ENCODE peak calls at places on chromosomes 1 and 21, in nine cellular contexts. One of them, this sample, is unnamed.

GRCh38 chr1:58585166-58585565 is 8.1 kb upstream of the TACSTD2 start:
- DNase-seq in upper lobe of left lung: no peak
- DNase-seq in HepG2: no peak
- DNase-seq in tibial nerve: no peak
- DNase-seq in K562: no peak
- DNase-seq in suprapubic skin: no peak
- DNase-seq in stomach: no peak
- DNase-seq in sigmoid colon: no peak
- DNase-seq in A549: no peak
- DNase-seq in this sample: no peak

GRCh38 chr1:37556712-37557196 is at the start of gene DNALI1:
- DNase-seq in upper lobe of left lung: peak
- DNase-seq in HepG2: peak
- DNase-seq in tibial nerve: peak
- DNase-seq in K562: peak
- DNase-seq in suprapubic skin: peak
- DNase-seq in stomach: peak
- DNase-seq in sigmoid colon: peak
- DNase-seq in A549: peak
- DNase-seq in this sample: peak

GRCh38 chr1:151720974-151721787 is at the start of gene RIIAD1:
- DNase-seq in upper lobe of left lung: peak
- DNase-seq in HepG2: no peak
- DNase-seq in tibial nerve: peak
- DNase-seq in K562: peak
- DNase-seq in suprapubic skin: no peak
- DNase-seq in stomach: peak
- DNase-seq in sigmoid colon: no peak
- DNase-seq in A549: no peak
- DNase-seq in this sample: peak

GRCh38 chr1:61135286-61135685 is 52.9 kb downstream of the NFIA start:
- DNase-seq in upper lobe of left lung: no peak
- DNase-seq in HepG2: no peak
- DNase-seq in tibial nerve: no peak
- DNase-seq in K562: no peak
- DNase-seq in suprapubic skin: no peak
- DNase-seq in stomach: no peak
- DNase-seq in sigmoid colon: no peak
- DNase-seq in A549: no peak
- DNase-seq in this sample: no peak

GRCh38 chr1:214427871-214428277 is 123.5 kb downstream of the PTPN14 start:
- DNase-seq in upper lobe of left lung: no peak
- DNase-seq in HepG2: peak
- DNase-seq in tibial nerve: no peak
- DNase-seq in K562: no peak
- DNase-seq in suprapubic skin: no peak
- DNase-seq in stomach: peak
- DNase-seq in sigmoid colon: no peak
- DNase-seq in A549: peak
- DNase-seq in this sample: no peak

GRCh38 chr1:156725683-156726280 is 2.5 kb upstream of the METTL25B start:
- DNase-seq in upper lobe of left lung: peak
- DNase-seq in HepG2: peak
- DNase-seq in tibial nerve: peak
- DNase-seq in K562: peak
- DNase-seq in suprapubic skin: peak
- DNase-seq in stomach: peak
- DNase-seq in sigmoid colon: peak
- DNase-seq in A549: peak
- DNase-seq in this sample: peak

GRCh38 chr21:45543371-45543709 is 1.1 kb upstream of the SLC19A1 start:
- DNase-seq in upper lobe of left lung: peak
- DNase-seq in HepG2: no peak
- DNase-seq in tibial nerve: no peak
- DNase-seq in K562: no peak
- DNase-seq in suprapubic skin: peak
- DNase-seq in stomach: peak
- DNase-seq in sigmoid colon: peak
- DNase-seq in A549: no peak
- DNase-seq in this sample: peak

GRCh38 chr21:46661211-46661625 is 25.7 kb downstream of the PRMT2 start:
- DNase-seq in upper lobe of left lung: peak
- DNase-seq in HepG2: no peak
- DNase-seq in tibial nerve: peak
- DNase-seq in K562: no peak
- DNase-seq in suprapubic skin: no peak
- DNase-seq in stomach: peak
- DNase-seq in sigmoid colon: peak
- DNase-seq in A549: no peak
- DNase-seq in this sample: peak

GRCh38 chr1:191669629-191670028 is 488.6 kb upstream of the RGS18 start:
- DNase-seq in upper lobe of left lung: no peak
- DNase-seq in HepG2: no peak
- DNase-seq in tibial nerve: no peak
- DNase-seq in K562: no peak
- DNase-seq in suprapubic skin: no peak
- DNase-seq in stomach: no peak
- DNase-seq in sigmoid colon: no peak
- DNase-seq in A549: no peak
- DNase-seq in this sample: no peak

GRCh38 chr1:191674780-191675179 is 483.5 kb upstream of the RGS18 start:
- DNase-seq in upper lobe of left lung: no peak
- DNase-seq in HepG2: no peak
- DNase-seq in tibial nerve: no peak
- DNase-seq in K562: no peak
- DNase-seq in suprapubic skin: no peak
- DNase-seq in stomach: no peak
- DNase-seq in sigmoid colon: no peak
- DNase-seq in A549: no peak
- DNase-seq in this sample: no peak

GRCh38 chr1:191675991-191676783 is 482.1 kb upstream of the RGS18 start:
- DNase-seq in upper lobe of left lung: no peak
- DNase-seq in HepG2: no peak
- DNase-seq in tibial nerve: no peak
- DNase-seq in K562: no peak
- DNase-seq in suprapubic skin: no peak
- DNase-seq in stomach: no peak
- DNase-seq in sigmoid colon: no peak
- DNase-seq in A549: no peak
- DNase-seq in this sample: no peak

GRCh38 chr1:191668525-191668924 is 489.7 kb upstream of the RGS18 start:
- DNase-seq in upper lobe of left lung: no peak
- DNase-seq in HepG2: no peak
- DNase-seq in tibial nerve: no peak
- DNase-seq in K562: no peak
- DNase-seq in suprapubic skin: no peak
- DNase-seq in stomach: no peak
- DNase-seq in sigmoid colon: no peak
- DNase-seq in A549: no peak
- DNase-seq in this sample: no peak

DNA sequence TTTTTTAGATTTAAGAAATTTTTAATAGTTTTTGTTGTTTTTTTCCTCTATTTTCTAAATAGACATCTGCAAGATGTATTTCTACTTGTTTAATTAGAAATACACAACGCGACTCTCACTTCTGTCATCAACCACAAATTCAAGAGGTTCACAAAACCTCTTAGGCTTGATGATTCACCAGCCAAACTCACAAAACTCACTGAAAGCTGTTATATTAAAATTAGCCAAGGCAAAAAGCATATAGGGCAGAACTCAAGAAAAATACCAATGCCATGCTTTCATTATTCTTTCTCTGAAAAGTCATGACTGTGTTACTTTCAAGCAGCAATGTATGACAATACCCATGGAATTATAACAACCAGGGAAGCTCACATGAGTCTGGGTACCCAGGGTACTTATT is 487.0 kb upstream of the RGS18 start:
- DNase-seq in upper lobe of left lung: no peak
- DNase-seq in HepG2: no peak
- DNase-seq in tibial nerve: no peak
- DNase-seq in K562: no peak
- DNase-seq in suprapubic skin: no peak
- DNase-seq in stomach: no peak
- DNase-seq in sigmoid colon: no peak
- DNase-seq in A549: no peak
- DNase-seq in this sample: no peak
- TF ChIP-seq EP300 in upper lobe of left lung: no peak
- TF ChIP-seq EP300 in HepG2: no peak
- TF ChIP-seq EP300 in tibial nerve: no peak
- TF ChIP-seq EP300 in K562: no peak
- TF ChIP-seq EP300 in suprapubic skin: no peak
- TF ChIP-seq EP300 in stomach: no peak
- TF ChIP-seq EP300 in sigmoid colon: no peak
- TF ChIP-seq EP300 in A549: no peak
- TF ChIP-seq EP300 in this sample: no peak

GRCh38 chr1:165344198-165344597 is 12.3 kb downstream of the LMX1A start:
- DNase-seq in upper lobe of left lung: no peak
- DNase-seq in HepG2: no peak
- DNase-seq in tibial nerve: no peak
- DNase-seq in K562: no peak
- DNase-seq in suprapubic skin: no peak
- DNase-seq in stomach: no peak
- DNase-seq in sigmoid colon: no peak
- DNase-seq in A549: no peak
- DNase-seq in this sample: no peak

GRCh38 chr1:165350861-165351260 is 5.7 kb downstream of the LMX1A start:
- DNase-seq in upper lobe of left lung: no peak
- DNase-seq in HepG2: no peak
- DNase-seq in tibial nerve: no peak
- DNase-seq in K562: no peak
- DNase-seq in suprapubic skin: no peak
- DNase-seq in stomach: no peak
- DNase-seq in sigmoid colon: no peak
- DNase-seq in A549: no peak
- DNase-seq in this sample: no peak

GRCh38 chr1:165342588-165342987 is 13.9 kb downstream of the LMX1A start:
- DNase-seq in upper lobe of left lung: no peak
- DNase-seq in HepG2: no peak
- DNase-seq in tibial nerve: no peak
- DNase-seq in K562: no peak
- DNase-seq in suprapubic skin: no peak
- DNase-seq in stomach: no peak
- DNase-seq in sigmoid colon: no peak
- DNase-seq in A549: no peak
- DNase-seq in this sample: no peak

GRCh38 chr1:165344736-165345135 is 11.8 kb downstream of the LMX1A start:
- DNase-seq in upper lobe of left lung: peak
- DNase-seq in HepG2: no peak
- DNase-seq in tibial nerve: no peak
- DNase-seq in K562: no peak
- DNase-seq in suprapubic skin: no peak
- DNase-seq in stomach: no peak
- DNase-seq in sigmoid colon: no peak
- DNase-seq in A549: no peak
- DNase-seq in this sample: no peak

GRCh38 chr1:165345502-165345901 is 11.0 kb downstream of the LMX1A start:
- DNase-seq in upper lobe of left lung: no peak
- DNase-seq in HepG2: no peak
- DNase-seq in tibial nerve: no peak
- DNase-seq in K562: no peak
- DNase-seq in suprapubic skin: no peak
- DNase-seq in stomach: no peak
- DNase-seq in sigmoid colon: no peak
- DNase-seq in A549: no peak
- DNase-seq in this sample: no peak
- TF ChIP-seq EP300 in upper lobe of left lung: no peak
- TF ChIP-seq EP300 in HepG2: no peak
- TF ChIP-seq EP300 in tibial nerve: no peak
- TF ChIP-seq EP300 in K562: no peak
- TF ChIP-seq EP300 in suprapubic skin: no peak
- TF ChIP-seq EP300 in stomach: no peak
- TF ChIP-seq EP300 in sigmoid colon: no peak
- TF ChIP-seq EP300 in A549: no peak
- TF ChIP-seq EP300 in this sample: no peak

DNA sequence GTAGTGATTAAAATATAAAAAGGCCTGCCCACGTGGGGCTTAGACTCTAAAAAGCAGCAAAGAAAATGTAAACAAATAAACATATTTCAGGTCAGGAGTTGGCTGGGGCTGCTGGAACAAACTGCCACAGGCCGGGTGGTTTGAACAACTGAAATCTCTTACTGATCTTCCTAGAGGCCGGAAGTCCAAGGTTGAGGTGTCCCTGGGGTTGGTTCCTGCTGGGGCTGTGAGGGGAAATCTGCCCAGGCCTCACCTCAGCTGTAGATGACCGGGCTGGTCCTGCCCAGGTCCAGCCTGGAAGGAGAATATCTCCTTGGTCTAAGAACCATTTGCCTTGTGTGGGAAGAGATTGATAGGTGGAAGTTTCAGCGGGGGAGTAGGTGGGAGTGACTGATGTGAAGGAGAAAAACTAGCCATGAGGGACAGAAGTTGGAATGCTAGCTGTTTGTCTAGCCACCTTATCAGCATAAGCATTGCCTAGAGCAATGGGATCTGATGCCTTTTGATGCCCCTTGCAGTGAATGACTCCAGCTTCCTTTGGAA is 221.1 kb downstream of the DYRK1A start:
- DNase-seq in upper lobe of left lung: no peak
- DNase-seq in HepG2: no peak
- DNase-seq in tibial nerve: no peak
- DNase-seq in K562: no peak
- DNase-seq in suprapubic skin: no peak
- DNase-seq in stomach: no peak
- DNase-seq in sigmoid colon: no peak
- DNase-seq in A549: no peak
- DNase-seq in this sample: no peak
- TF ChIP-seq EP300 in upper lobe of left lung: no peak
- TF ChIP-seq EP300 in HepG2: no peak
- TF ChIP-seq EP300 in tibial nerve: no peak
- TF ChIP-seq EP300 in K562: no peak
- TF ChIP-seq EP300 in suprapubic skin: no peak
- TF ChIP-seq EP300 in stomach: no peak
- TF ChIP-seq EP300 in sigmoid colon: no peak
- TF ChIP-seq EP300 in A549: no peak
- TF ChIP-seq EP300 in this sample: no peak

GRCh38 chr1:212981025-212981495 is 30.7 kb downstream of the VASH2 start:
- DNase-seq in upper lobe of left lung: peak
- DNase-seq in HepG2: no peak
- DNase-seq in tibial nerve: no peak
- DNase-seq in K562: no peak
- DNase-seq in suprapubic skin: no peak
- DNase-seq in stomach: peak
- DNase-seq in sigmoid colon: no peak
- DNase-seq in A549: peak
- DNase-seq in this sample: no peak

GRCh38 chr1:212980123-212980800 is 29.9 kb downstream of the VASH2 start:
- DNase-seq in upper lobe of left lung: no peak
- DNase-seq in HepG2: no peak
- DNase-seq in tibial nerve: no peak
- DNase-seq in K562: no peak
- DNase-seq in suprapubic skin: no peak
- DNase-seq in stomach: no peak
- DNase-seq in sigmoid colon: no peak
- DNase-seq in A549: no peak
- DNase-seq in this sample: no peak

GRCh38 chr1:212977781-212978645 is 27.7 kb downstream of the VASH2 start:
- DNase-seq in upper lobe of left lung: no peak
- DNase-seq in HepG2: no peak
- DNase-seq in tibial nerve: no peak
- DNase-seq in K562: no peak
- DNase-seq in suprapubic skin: no peak
- DNase-seq in stomach: peak
- DNase-seq in sigmoid colon: no peak
- DNase-seq in A549: no peak
- DNase-seq in this sample: no peak

GRCh38 chr1:212981571-212982328 is 31.4 kb downstream of the VASH2 start:
- DNase-seq in upper lobe of left lung: no peak
- DNase-seq in HepG2: no peak
- DNase-seq in tibial nerve: no peak
- DNase-seq in K562: no peak
- DNase-seq in suprapubic skin: no peak
- DNase-seq in stomach: peak
- DNase-seq in sigmoid colon: no peak
- DNase-seq in A549: no peak
- DNase-seq in this sample: no peak

GRCh38 chr1:212979340-212980122 is 29.2 kb downstream of the VASH2 start:
- DNase-seq in upper lobe of left lung: no peak
- DNase-seq in HepG2: no peak
- DNase-seq in tibial nerve: no peak
- DNase-seq in K562: no peak
- DNase-seq in suprapubic skin: no peak
- DNase-seq in stomach: no peak
- DNase-seq in sigmoid colon: no peak
- DNase-seq in A549: no peak
- DNase-seq in this sample: no peak
- TF ChIP-seq EP300 in upper lobe of left lung: no peak
- TF ChIP-seq EP300 in HepG2: no peak
- TF ChIP-seq EP300 in tibial nerve: no peak
- TF ChIP-seq EP300 in K562: no peak
- TF ChIP-seq EP300 in suprapubic skin: no peak
- TF ChIP-seq EP300 in stomach: no peak
- TF ChIP-seq EP300 in sigmoid colon: no peak
- TF ChIP-seq EP300 in A549: no peak
- TF ChIP-seq EP300 in this sample: no peak